ENCODE peak calls at places on chromosomes 4 and X, in eight cellular contexts. W is hepatocyte; F is CD8-positive, alpha-beta memory T cell; N is fibroblast of lung; T is colonic mucosa; X is Panc1; A is AG04450; K is brain microvascular endothelial cell. E is an unnamed sample.

GRCh38 chr4:42843694-42844093 is 48.8 kb upstream of the GRXCR1 start:
- DNase-seq in X (no peak), A (no peak), F (no peak), T (no peak), N (no peak), K (no peak), W (no peak), E (no peak)

GRCh38 chrX:38165023-38165422 is 55.6 kb downstream of the SRPX start:
- DNase-seq in F (no peak), T (no peak), N (no peak), K (no peak), A (no peak), X (no peak), W (no peak), E (no peak)

GRCh38 chr4:157076578-157076947 is 613 bp downstream of the GLRB start:
- DNase-seq in F (no peak), T (no peak), A (no peak), K (no peak), N (no peak), X (no peak), W (peak; percentile 30), E (no peak)

GRCh38 chrX:121010218-121010617 is 24.7 kb upstream of the CT47A1 start:
- DNase-seq in W (no peak), K (no peak), A (no peak), T (no peak), N (peak; percentile 3), F (no peak), X (no peak), E (no peak)

GRCh38 chrX:9343971-9344370 is 120.9 kb upstream of the TBL1X start:
- DNase-seq in F (no peak), K (no peak), T (no peak), N (no peak), W (no peak), X (no peak), A (no peak), E (no peak)

GRCh38 chr4:184728858-184729257 is 5.0 kb downstream of the CENPU start:
- DNase-seq in W (no peak), A (no peak), N (peak; percentile 68), X (no peak), K (peak; percentile 72), T (no peak), F (no peak), E (no peak)

GRCh38 chrX:113384628-113385027 is 544.0 kb upstream of the AMOT start:
- DNase-seq in X (peak; percentile 42), N (peak; percentile 90), A (no peak), K (no peak), W (peak; percentile 37), T (no peak), F (no peak), E (peak; percentile 67)

GRCh38 chrX:97858592-97858991 is 974.9 kb downstream of the RPA4 start:
- DNase-seq in W (no peak), K (no peak), F (no peak), N (peak; percentile 36), T (no peak), X (no peak), A (no peak), E (no peak)

GRCh38 chrX:13533726-13534125 is 35.7 kb upstream of the EGFL6 start:
- DNase-seq in T (no peak), W (no peak), N (peak; percentile 26), K (no peak), F (no peak), A (no peak), X (no peak), E (peak; percentile 18)

GRCh38 chr4:151668687-151669402 is 92.0 kb downstream of the GATB start:
- DNase-seq in W (no peak), A (peak; percentile 38), F (no peak), X (no peak), N (no peak), K (no peak), T (no peak), E (no peak)

GRCh38 chr4:182978152-182978827 is 61.1 kb upstream of the DCTD start:
- DNase-seq in A (no peak), K (peak; percentile 88), N (peak; percentile 88), W (no peak), F (no peak), X (no peak), T (no peak), E (peak; percentile 28)

GRCh38 chr4:20984011-20984836 is 284.0 kb downstream of the PACRGL start:
- DNase-seq in F (no peak), X (no peak), T (no peak), N (no peak), A (no peak), K (no peak), W (peak; percentile 35), E (no peak)
- H3K4me3 ChIP-seq in F (no peak overlapping the region), X (no peak overlapping the region), T (peak overlapping the region; percentile 2), N (no peak overlapping the region), A (no peak overlapping the region), K (peak overlapping the region; percentile 9), W (peak overlapping the region; percentile 39), E (no peak overlapping the region)

DNA sequence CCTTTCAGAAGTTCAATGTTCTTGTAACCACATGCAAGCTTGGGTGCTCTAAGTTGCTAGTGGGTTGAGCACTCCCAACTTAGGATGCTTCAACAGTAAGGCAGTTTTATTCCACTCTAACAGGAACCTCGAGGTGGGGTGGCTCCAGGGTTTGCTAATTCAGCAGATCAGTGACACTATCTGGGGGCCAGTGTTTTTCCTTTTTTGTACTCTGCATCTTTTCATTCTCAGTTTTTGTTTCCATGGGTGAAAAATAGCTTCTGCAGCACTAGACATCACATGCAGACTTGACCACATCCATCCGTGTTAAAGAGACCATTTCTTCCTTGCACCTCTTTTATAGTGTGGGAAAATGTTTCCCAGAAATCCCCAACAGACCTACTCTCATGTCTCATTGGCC is 497.6 kb downstream of the STIM2 start:
- DNase-seq in F (no peak), K (no peak), T (no peak), A (no peak), X (no peak), N (no peak), W (no peak), E (no peak)
- H3K4me3 ChIP-seq in F (no peak overlapping the region), K (no peak overlapping the region), T (no peak overlapping the region), A (no peak overlapping the region), X (no peak overlapping the region), N (no peak overlapping the region), W (no peak overlapping the region), E (no peak overlapping the region)

GRCh38 chrX:56812515-56813105 is 83.6 kb downstream of the NBDY start:
- DNase-seq in X (no peak), T (no peak), F (no peak), N (no peak), A (no peak), W (no peak), K (no peak), E (no peak)
- H3K4me3 ChIP-seq in X (peak overlapping the region; percentile 20), T (no peak overlapping the region), F (peak overlapping the region; percentile 49), N (peak overlapping the region; percentile 7), A (no peak overlapping the region), W (no peak overlapping the region), K (no peak overlapping the region), E (no peak overlapping the region)

GRCh38 chr4:154731756-154732155 is 12.0 kb upstream of the LRAT start:
- DNase-seq in N (no peak), W (no peak), F (no peak), A (no peak), T (no peak), K (no peak), X (no peak), E (no peak)
- H3K4me3 ChIP-seq in N (no peak overlapping the region), W (no peak overlapping the region), F (no peak overlapping the region), A (no peak overlapping the region), T (no peak overlapping the region), K (no peak overlapping the region), X (no peak overlapping the region), E (no peak overlapping the region)

E was measured in skeletal muscle cell.